ENCODE peak calls at places on chromosomes 5 and 9, in nine cellular contexts. X is tibial nerve, Z is ovary, K is hepatocyte, U is esophagus squamous epithelium, A is GM23248, P is upper lobe of left lung, W is sigmoid colon, B is transverse colon. Q is an unnamed sample.

GRCh38 chr5:176625966-176626875 is 4.1 kb downstream of the SNCB start:
- DNase-seq in X (no peak), Z (no peak), K (no peak), U (no peak), A (peak), P (no peak), W (no peak), B (peak), Q (no peak)

GRCh38 chr5:53200309-53200708 is 90.8 kb upstream of the MOCS2 start:
- DNase-seq in X (no peak), Z (no peak), K (no peak), U (no peak), A (no peak), P (no peak), W (no peak), B (no peak), Q (no peak)

GRCh38 chr5:142955628-142956027 is 185.5 kb downstream of the ARHGAP26 start:
- DNase-seq in X (no peak), Z (no peak), K (no peak), U (no peak), A (no peak), P (no peak), W (no peak), B (no peak), Q (no peak)

GRCh38 chr9:136079211-136079915 is 15.7 kb downstream of the NACC2 start:
- DNase-seq in X (no peak), Z (peak), K (no peak), U (no peak), A (no peak), P (peak), W (peak), B (no peak), Q (no peak)

GRCh38 chr5:139985733-139986132 is 57.4 kb downstream of the NRG2 start:
- DNase-seq in X (no peak), Z (no peak), K (peak), U (no peak), A (peak), P (no peak), W (no peak), B (no peak), Q (no peak)

GRCh38 chr9:71681104-71681707 is 87.1 kb downstream of the CEMIP2 start:
- DNase-seq in X (no peak), Z (no peak), K (no peak), U (no peak), A (peak), P (no peak), W (no peak), B (no peak), Q (no peak)

GRCh38 chr9:32968101-32969011 is 33.1 kb downstream of the APTX start:
- DNase-seq in X (peak), Z (peak), K (peak), U (no peak), A (peak), P (no peak), W (no peak), B (peak), Q (no peak)

GRCh38 chr5:119070578-119070827 is 384 bp upstream of the DMXL1 start:
- DNase-seq in X (no peak), Z (no peak), K (peak), U (peak), A (no peak), P (no peak), W (no peak), B (peak), Q (peak)

GRCh38 chr9:35738924-35739323 is 6.5 kb downstream of the CREB3 start:
- DNase-seq in X (no peak), Z (no peak), K (no peak), U (no peak), A (no peak), P (no peak), W (peak), B (no peak), Q (no peak)

GRCh38 chr9:120091206-120091605 is 488.8 kb downstream of the CDK5RAP2 start:
- DNase-seq in X (no peak), Z (no peak), K (no peak), U (no peak), A (no peak), P (no peak), W (no peak), B (no peak), Q (no peak)

GRCh38 chr5:161085081-161085480 is 233.1 kb upstream of the ATP10B start:
- DNase-seq in X (no peak), Z (no peak), K (no peak), U (no peak), A (no peak), P (no peak), W (no peak), B (no peak), Q (no peak)

GRCh38 chr5:172793577-172794488 is 22.8 kb upstream of the DUSP1 start:
- DNase-seq in X (no peak), Z (no peak), K (no peak), U (no peak), A (peak), P (no peak), W (peak), B (no peak), Q (no peak)

GRCh38 chr9:123217148-123217585 is 51.2 kb downstream of the STRBP start:
- DNase-seq in X (no peak), Z (no peak), K (no peak), U (no peak), A (no peak), P (no peak), W (no peak), B (no peak), Q (no peak)

GRCh38 chr5:174680901-174681565 is 43.3 kb upstream of the MSX2 start:
- DNase-seq in X (no peak), Z (no peak), K (no peak), U (no peak), A (no peak), P (no peak), W (no peak), B (no peak), Q (no peak)

GRCh38 chr9:70639853-70640814 is 225.7 kb upstream of the KLF9 start:
- DNase-seq in X (peak), Z (no peak), K (peak), U (no peak), A (peak), P (no peak), W (no peak), B (no peak), Q (no peak)

GRCh38 chr9:22112870-22113846 is 104.1 kb upstream of the CDKN2B start:
- DNase-seq in X (no peak), Z (no peak), K (no peak), U (no peak), A (no peak), P (no peak), W (no peak), B (peak), Q (no peak)

GRCh38 chr5:167802755-167803431 is 488.6 kb upstream of the WWC1 start:
- DNase-seq in X (no peak), Z (no peak), K (no peak), U (no peak), A (no peak), P (no peak), W (no peak), B (no peak), Q (no peak)

DNA sequence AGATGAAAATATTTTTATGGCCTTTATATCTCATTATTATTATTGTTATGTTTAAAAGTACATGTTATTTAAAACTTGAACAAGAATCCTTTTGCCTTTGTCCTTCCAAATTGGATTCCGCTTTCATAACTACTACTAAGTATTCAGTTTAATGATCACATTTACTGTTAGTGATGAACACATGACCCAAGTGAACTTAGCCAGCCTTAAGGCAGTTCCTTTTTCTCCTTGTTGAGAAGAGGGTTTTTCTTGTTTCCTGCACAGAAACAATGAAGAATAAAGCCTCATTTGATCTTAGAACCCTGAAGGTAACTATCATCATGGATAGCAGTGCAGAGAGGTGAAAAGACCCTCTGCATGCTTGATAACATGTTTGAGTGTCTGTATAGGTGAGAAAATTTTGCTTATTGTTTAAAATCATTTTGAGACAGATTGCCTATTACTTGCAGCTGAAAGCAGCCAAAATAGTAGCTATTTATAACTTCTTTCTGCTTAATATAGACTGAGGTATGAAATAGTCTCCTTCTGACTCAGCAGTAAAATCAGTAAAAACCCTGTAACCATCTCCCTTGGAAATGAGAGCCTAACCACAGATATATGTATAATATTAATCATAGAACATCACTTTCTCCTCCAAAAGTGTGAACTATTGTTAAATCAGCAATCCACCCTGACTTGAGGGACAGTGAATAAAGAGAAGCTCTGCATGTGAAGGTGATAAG is 266.2 kb downstream of the SPATA31D1 start:
- DNase-seq in X (no peak), Z (no peak), K (no peak), U (no peak), A (peak), P (no peak), W (no peak), B (no peak), Q (no peak)
- H3K27ac ChIP-seq in X (no peak), Z (no peak), K (no peak), U (no peak), A (no peak), P (no peak), W (no peak), B (no peak), Q (no peak)

DNA sequence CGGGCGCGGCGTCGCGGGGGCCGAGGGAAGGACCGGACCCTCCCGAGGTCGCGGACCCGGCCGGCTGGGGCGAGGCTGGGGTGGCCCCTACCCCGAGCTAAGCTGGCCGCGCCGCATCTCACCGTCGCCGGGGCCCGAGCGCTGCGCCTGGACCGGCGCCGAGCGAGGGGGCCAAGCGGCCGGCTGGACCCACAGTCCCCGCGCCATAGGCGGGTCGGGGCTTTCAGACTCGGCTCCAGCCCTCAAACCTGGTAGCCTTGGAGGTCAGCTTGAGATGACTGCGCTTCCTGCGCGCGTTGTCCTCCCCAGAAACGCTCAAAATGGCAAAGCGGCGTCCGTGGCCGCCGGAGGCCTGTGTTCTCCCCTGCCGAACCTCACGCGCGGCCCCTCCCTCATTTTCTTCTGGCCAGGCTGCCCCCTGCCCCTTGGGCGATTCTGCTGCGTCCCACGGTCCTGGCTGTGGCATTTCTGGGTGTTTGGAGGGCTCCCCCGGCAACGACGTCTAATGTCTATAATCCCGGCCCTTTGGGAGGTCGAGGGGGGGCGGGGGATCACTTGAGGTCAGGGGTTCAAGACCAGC is 8.7 kb upstream of the GRIN1 start:
- DNase-seq in X (no peak), Z (no peak), K (no peak), U (no peak), A (peak), P (no peak), W (no peak), B (no peak), Q (no peak)
- H3K27ac ChIP-seq in X (peak), Z (no peak), K (peak), U (peak), A (peak), P (peak), W (peak), B (peak), Q (no peak)

GRCh38 chr5:133969654-133970324 is 1.4 kb upstream of the C5orf15 start:
- DNase-seq in X (no peak), Z (no peak), K (peak), U (no peak), A (peak), P (no peak), W (no peak), B (no peak), Q (no peak)

GRCh38 chr5:133966090-133966489 is 2.3 kb downstream of the C5orf15 start:
- DNase-seq in X (no peak), Z (no peak), K (no peak), U (no peak), A (no peak), P (no peak), W (no peak), B (no peak), Q (no peak)

GRCh38 chr5:133967715-133968056 is 739 bp downstream of the C5orf15 start:
- DNase-seq in X (no peak), Z (no peak), K (peak), U (no peak), A (peak), P (no peak), W (no peak), B (peak), Q (peak)

GRCh38 chr5:133968057-133968993 is at the start of gene C5orf15:
- DNase-seq in X (peak), Z (peak), K (peak), U (peak), A (peak), P (peak), W (peak), B (peak), Q (peak)

DNA sequence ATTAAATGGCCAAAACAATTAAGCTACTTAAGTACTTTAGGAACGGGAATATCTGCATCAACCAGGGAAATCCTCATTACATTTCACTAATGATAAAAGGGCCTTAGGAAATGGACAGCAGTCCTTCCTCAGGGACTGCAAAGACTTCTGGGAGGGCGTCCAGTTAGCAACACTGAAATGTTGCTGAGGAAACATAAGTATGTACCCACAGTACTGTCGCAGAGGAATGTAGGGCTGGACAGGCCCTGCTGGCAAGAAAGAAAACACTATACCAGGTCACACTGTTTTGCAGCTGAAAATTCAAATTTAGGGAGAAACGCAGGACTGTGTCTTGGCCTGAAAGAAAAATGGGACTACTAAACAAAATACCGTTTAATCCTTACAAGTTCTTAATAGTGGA is 1.3 kb downstream of the C5orf15 start:
- DNase-seq in X (no peak), Z (no peak), K (no peak), U (no peak), A (peak), P (no peak), W (no peak), B (no peak), Q (no peak)
- H3K27ac ChIP-seq in X (no peak), Z (peak), K (peak), U (no peak), A (peak), P (peak), W (peak), B (peak), Q (no peak)

DNA sequence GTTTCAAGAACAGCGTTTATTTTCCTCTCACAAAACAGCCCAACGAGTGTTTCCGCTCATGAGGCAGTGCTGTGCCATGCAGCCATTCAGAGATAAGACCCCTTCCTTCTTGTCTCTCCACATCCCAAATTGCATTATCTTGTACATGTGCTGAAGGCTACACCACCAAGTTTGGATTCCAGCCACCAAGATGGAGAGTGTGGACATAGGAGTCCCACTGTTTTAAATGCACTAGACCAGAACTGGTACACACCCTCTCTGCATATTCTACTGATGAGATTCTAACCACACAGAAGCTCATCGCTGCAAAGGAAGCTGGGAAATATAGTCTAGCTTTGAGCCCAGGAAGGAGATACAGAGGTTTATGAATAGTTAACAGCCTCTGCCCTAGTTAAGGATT is 509.4 kb downstream of the NFIB start:
- DNase-seq in X (no peak), Z (no peak), K (no peak), U (no peak), A (no peak), P (no peak), W (no peak), B (no peak), Q (no peak)
- H3K27ac ChIP-seq in X (no peak), Z (no peak), K (peak), U (no peak), A (no peak), P (no peak), W (no peak), B (no peak), Q (no peak)

GRCh38 chr9:125486109-125486508 is 220.9 kb downstream of the MAPKAP1 start:
- DNase-seq in X (no peak), Z (no peak), K (no peak), U (no peak), A (no peak), P (no peak), W (no peak), B (no peak), Q (no peak)
- H3K27ac ChIP-seq in X (no peak), Z (peak), K (no peak), U (no peak), A (no peak), P (no peak), W (peak), B (peak), Q (no peak)

DNA sequence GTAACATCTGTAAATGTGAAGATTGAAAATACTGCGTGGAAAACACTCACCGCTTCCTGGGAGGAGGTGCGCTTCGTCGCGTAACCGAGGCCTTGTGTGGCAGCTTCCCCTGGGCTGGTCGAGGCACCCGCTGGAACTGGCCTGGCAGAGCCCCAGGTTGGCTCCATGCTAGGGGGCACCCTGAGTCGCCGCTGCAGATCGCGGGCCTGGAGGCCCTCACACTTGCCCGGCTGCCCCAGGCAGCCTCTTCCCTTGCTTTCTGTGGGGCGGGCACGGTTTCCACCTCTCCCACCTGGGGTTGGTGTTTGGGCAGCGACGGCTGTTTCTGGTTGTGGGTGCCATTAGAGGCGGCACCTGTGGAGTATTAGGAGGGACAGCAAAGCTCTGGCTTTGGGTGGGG is 852 bp downstream of the ZNF354C start:
- DNase-seq in X (no peak), Z (peak), K (no peak), U (no peak), A (no peak), P (peak), W (no peak), B (no peak), Q (no peak)
- H3K27ac ChIP-seq in X (peak), Z (no peak), K (peak), U (no peak), A (peak), P (no peak), W (peak), B (no peak), Q (peak)

DNA sequence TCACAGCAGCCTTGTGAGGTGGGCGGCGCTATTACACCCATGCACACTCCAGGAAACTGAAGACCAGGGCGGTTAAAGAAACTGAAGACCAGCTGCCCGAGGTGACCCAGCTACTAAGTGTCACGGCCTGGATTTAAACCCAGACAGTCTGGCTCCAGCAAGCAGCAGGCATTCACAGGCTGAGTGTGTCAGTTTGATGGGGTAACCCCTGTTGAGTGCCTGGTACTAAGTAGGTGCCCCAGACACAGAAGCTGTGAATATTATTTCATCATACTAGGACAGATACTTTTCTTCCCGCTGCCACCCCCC is 7.3 kb downstream of the ENG start:
- DNase-seq in X (no peak), Z (no peak), K (no peak), U (no peak), A (peak), P (no peak), W (no peak), B (no peak), Q (no peak)
- H3K27ac ChIP-seq in X (peak), Z (peak), K (peak), U (no peak), A (peak), P (peak), W (peak), B (peak), Q (no peak)

DNA sequence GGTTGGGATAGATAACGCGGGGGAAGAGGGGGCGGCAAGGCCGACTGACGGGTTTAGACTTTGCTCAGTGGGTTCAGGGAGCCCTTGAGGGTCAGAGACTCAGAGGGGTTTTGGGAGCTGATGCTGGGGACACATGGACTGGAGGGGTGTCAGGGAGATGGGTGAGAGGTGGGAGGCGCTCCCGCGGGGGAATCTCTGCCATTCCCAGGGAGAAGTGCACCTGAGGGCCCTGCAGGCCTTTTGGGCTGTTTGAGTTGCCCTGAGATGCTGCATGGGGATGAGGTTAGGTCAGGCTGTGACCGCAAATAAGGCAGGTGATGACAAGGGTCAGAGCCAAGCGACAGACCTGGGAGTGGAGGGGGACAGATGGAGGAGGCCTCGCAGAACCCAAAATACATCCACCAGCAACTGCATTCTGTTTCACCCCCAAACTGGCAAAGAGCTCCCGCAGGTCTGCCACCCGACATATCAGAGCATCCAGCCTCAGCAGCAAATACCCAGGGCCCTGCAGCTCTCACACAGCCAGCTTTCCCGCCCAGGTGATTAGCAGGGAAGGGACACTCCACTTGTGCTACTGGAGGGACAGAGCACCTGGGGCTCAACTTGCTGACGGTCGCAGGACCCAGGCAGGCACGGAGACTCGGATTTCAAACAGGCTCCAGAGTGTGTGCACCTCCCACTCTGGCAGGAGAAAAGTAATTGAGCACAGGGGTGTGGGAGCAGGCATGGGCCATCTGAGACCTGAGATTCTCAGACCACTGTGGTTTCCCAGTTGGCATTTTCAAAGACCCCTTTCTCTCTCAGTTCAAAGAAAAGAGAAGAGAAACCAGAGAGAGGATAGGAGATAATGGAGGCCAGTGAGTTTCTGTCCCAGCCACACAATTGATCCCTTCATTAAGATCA is 26.4 kb downstream of the TMOD1 start:
- DNase-seq in X (no peak), Z (no peak), K (no peak), U (no peak), A (no peak), P (no peak), W (no peak), B (no peak), Q (no peak)
- H3K27ac ChIP-seq in X (no peak), Z (peak), K (no peak), U (peak), A (no peak), P (peak), W (peak), B (no peak), Q (no peak)

GRCh38 chr5:154782812-154783592 is 27.8 kb downstream of the LARP1 start:
- DNase-seq in X (no peak), Z (no peak), K (no peak), U (no peak), A (no peak), P (no peak), W (no peak), B (no peak), Q (no peak)
- H3K27ac ChIP-seq in X (no peak), Z (peak), K (peak), U (no peak), A (no peak), P (no peak), W (peak), B (peak), Q (no peak)